ENCODE peak calls at places on chromosome 6, in six cellular contexts. K is heart right ventricle, F is IMR-90, N is tibial nerve, B is pancreas, L is breast epithelium. Q is an unnamed sample. For H3K4me1, the result is how much of the 10 kb centered on the place peaks cover.

GRCh38 chr6:12415980-12416598 is 125.9 kb downstream of the EDN1 start:
- DNase-seq in K (no peak), F (no peak), N (no peak), B (no peak), L (no peak), Q (no peak)

GRCh38 chr6:35876902-35877301 is 44.0 kb downstream of the SRPK1 start:
- DNase-seq in K (no peak), F (no peak), N (no peak), B (no peak), L (no peak), Q (no peak)

GRCh38 chr6:117280922-117281321 is 15.6 kb downstream of the VGLL2 start:
- DNase-seq in K (no peak), F (no peak), N (no peak), B (no peak), L (no peak), Q (peak)

GRCh38 chr6:21049572-21049971 is 515.3 kb downstream of the CDKAL1 start:
- DNase-seq in K (no peak), F (peak), N (no peak), B (no peak), L (no peak), Q (no peak)

GRCh38 chr6:118565317-118565960 is 17.3 kb downstream of the PLN start:
- DNase-seq in K (no peak), F (peak), N (no peak), B (no peak), L (no peak), Q (no peak)

GRCh38 chr6:106702046-106702445 is 72.7 kb downstream of the QRSL1 start:
- DNase-seq in K (no peak), F (no peak), N (no peak), B (no peak), L (no peak), Q (no peak)

GRCh38 chr6:168678177-168678576 is 237.2 kb downstream of the SMOC2 start:
- DNase-seq in K (no peak), F (no peak), N (no peak), B (no peak), L (no peak), Q (no peak)

GRCh38 chr6:136315594-136315993 is 25.9 kb upstream of the BCLAF1 start:
- DNase-seq in K (no peak), F (no peak), N (no peak), B (no peak), L (no peak), Q (no peak)

GRCh38 chr6:166307082-166307980 is 861 bp downstream of the PRR18 start:
- DNase-seq in K (no peak), F (no peak), N (no peak), B (no peak), L (no peak), Q (peak)

GRCh38 chr6:112477125-112477524 is 130.0 kb downstream of the RFPL4B start:
- DNase-seq in K (no peak), F (no peak), N (no peak), B (no peak), L (no peak), Q (no peak)

GRCh38 chr6:123276439-123277045 is 280.5 kb downstream of the CLVS2 start:
- DNase-seq in K (no peak), F (no peak), N (no peak), B (no peak), L (no peak), Q (no peak)

GRCh38 chr6:133811557-133811956 is 77.4 kb upstream of the TCF21 start:
- DNase-seq in K (no peak), F (no peak), N (no peak), B (no peak), L (no peak), Q (no peak)

GRCh38 chr6:130670142-130670541 is 157.1 kb upstream of the SMLR1 start:
- DNase-seq in K (no peak), F (no peak), N (no peak), B (no peak), L (no peak), Q (no peak)

GRCh38 chr6:107624541-107624940 is 134.6 kb downstream of the SOBP start:
- DNase-seq in K (no peak), F (peak), N (no peak), B (no peak), L (no peak), Q (no peak)

GRCh38 chr6:82589509-82590206 is 226.0 kb downstream of the TPBG start:
- DNase-seq in K (no peak), F (peak), N (no peak), B (no peak), L (no peak), Q (no peak)

GRCh38 chr6:128822271-128822670 is 60.7 kb upstream of the LAMA2 start:
- DNase-seq in K (peak), F (peak), N (no peak), B (no peak), L (no peak), Q (peak)

GRCh38 chr6:90343581-90343980 is 46.9 kb upstream of the BACH2 start:
- DNase-seq in K (no peak), F (peak), N (no peak), B (no peak), L (no peak), Q (no peak)

GRCh38 chr6:95133578-95133977 is 443.8 kb upstream of the MANEA start:
- DNase-seq in K (no peak), F (peak), N (no peak), B (no peak), L (no peak), Q (no peak)

GRCh38 chr6:114344971-114345274 is 2.1 kb upstream of the HS3ST5 start:
- DNase-seq in K (no peak), F (no peak), N (no peak), B (no peak), L (no peak), Q (no peak)

GRCh38 chr6:30169658-30170614 is 6.6 kb downstream of the TRIM15 start:
- DNase-seq in K (no peak), F (peak), N (no peak), B (no peak), L (no peak), Q (no peak)

GRCh38 chr6:35191899-35192298 is 21.9 kb upstream of the SCUBE3 start:
- DNase-seq in K (no peak), F (no peak), N (no peak), B (no peak), L (no peak), Q (no peak)

DNA sequence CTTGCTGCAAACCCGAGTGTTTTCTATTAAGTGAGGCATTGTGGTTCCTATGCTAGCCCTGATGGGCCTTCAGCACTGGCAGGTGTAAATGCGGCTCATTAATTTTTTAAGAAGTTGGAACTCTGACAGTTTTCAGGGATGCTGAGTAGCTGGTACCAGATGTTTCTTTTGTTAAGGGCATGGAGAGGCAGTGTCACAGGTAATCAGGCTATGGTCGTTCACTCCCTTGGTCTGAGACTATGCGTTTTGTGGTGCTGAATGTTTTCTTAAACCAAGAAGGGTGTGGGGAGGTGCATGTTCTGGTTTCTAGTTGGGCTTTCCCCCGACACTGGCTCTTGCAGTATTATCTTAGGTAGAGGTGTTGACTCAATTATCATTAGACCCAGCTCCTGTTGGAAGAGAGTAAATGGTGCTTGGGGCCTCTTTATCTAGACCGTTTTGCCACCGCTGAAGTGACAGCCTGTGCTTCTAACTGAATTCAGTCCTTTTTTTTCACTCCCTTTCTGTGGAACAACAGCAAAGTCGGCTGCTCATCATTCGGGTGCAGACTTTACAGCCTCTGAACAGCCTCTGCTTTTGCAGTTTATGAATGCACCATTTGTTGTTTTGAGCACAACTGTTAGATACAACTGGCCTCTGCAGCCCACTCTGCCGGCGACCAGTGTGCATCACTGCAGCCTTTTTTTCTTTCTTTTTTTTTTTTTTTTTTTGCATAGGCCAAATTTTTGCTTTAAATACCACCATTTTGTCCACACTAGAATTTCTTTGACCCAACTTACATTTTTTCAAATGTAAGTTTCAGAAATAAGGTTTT is 35.6 kb downstream of the RREB1 start:
- DNase-seq in K (no peak), F (no peak), N (no peak), B (peak), L (no peak), Q (no peak)
- H3K4me1 ChIP-seq in K (half or more), F (under half), N (under half), B (half or more), L (under half), Q (half or more)

DNA sequence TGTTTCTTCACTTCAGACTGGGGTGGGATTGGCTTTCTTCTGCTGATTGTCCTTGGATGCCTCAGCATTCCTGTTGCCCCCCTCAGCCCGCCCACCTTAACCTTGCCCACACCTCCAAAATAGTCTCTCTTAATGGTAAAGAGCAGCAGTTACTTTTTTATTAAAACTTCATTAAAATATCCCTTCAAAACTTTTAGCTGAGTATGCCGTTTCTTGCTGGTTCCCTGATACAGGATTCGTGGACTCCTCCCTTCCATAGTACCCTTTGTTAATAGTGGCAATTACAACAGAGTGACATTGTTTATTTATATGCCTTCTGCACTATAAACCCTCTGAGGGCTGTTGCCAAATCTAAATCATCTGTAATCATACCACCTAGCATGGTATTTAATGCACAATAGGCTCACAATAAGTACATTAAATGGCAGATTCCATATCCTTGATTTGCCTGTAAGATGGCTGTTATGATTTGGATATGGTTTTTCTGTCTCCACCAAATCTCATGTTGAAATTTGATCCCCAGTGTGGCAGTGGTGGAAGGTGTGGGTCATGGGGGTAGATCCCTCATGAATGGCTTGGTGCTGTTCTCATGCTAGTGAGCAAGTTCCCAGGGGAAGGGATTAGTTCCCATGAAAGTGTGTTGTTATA is 3.5 kb upstream of the MOCS1 start:
- DNase-seq in K (no peak), F (no peak), N (no peak), B (no peak), L (no peak), Q (no peak)
- H3K4me1 ChIP-seq in K (under half), F (under half), N (under half), B (under half), L (under half), Q (under half)

GRCh38 chr6:44219815-44220784 is 3.3 kb upstream of the SLC29A1 start:
- DNase-seq in K (no peak), F (no peak), N (no peak), B (no peak), L (no peak), Q (no peak)
- H3K4me1 ChIP-seq in K (half or more), F (under half), N (under half), B (under half), L (under half), Q (half or more)

GRCh38 chr6:141829566-141829965 is 303.2 kb upstream of the GJE1 start:
- DNase-seq in K (no peak), F (no peak), N (no peak), B (no peak), L (no peak), Q (no peak)

GRCh38 chr6:141833001-141833655 is 299.6 kb upstream of the GJE1 start:
- DNase-seq in K (no peak), F (no peak), N (no peak), B (no peak), L (no peak), Q (no peak)

GRCh38 chr6:141829996-141830395 is 302.7 kb upstream of the GJE1 start:
- DNase-seq in K (no peak), F (no peak), N (no peak), B (no peak), L (no peak), Q (no peak)

DNA sequence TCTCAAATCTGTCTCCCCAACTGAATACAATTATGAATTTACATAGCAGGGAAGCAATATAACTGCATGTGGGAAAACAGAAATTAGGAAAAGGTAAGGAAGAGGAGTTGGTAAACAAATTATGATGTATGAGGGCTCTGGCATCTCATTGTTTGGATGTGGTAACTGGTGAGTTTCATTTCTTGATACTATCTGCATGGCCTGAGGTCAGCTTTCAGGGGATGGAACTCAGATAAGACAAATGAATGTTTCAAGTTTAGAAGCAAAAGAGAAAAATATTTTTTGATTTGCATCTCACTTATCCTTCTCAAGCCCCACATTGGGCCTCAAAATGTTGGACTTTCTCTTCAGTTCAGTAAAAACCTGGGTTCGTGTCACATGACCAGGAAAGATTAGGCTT is 302.2 kb upstream of the GJE1 start:
- DNase-seq in K (no peak), F (no peak), N (no peak), B (no peak), L (no peak), Q (no peak)
- H3K4me1 ChIP-seq in K (under half), F (under half), N (under half), B (under half), L (under half), Q (under half)

GRCh38 chr6:13604135-13604534 is 11.0 kb upstream of the NOL7 start:
- DNase-seq in K (no peak), F (no peak), N (no peak), B (no peak), L (no peak), Q (no peak)

GRCh38 chr6:13605634-13606033 is 9.5 kb upstream of the NOL7 start:
- DNase-seq in K (no peak), F (no peak), N (no peak), B (no peak), L (no peak), Q (no peak)

GRCh38 chr6:13600036-13600435 is 15.1 kb upstream of the NOL7 start:
- DNase-seq in K (no peak), F (no peak), N (no peak), B (no peak), L (no peak), Q (no peak)

GRCh38 chr6:13604546-13605416 is 10.4 kb upstream of the NOL7 start:
- DNase-seq in K (no peak), F (no peak), N (no peak), B (no peak), L (no peak), Q (no peak)
- H3K4me1 ChIP-seq in K (under half), F (under half), N (under half), B (under half), L (under half), Q (under half)

DNA sequence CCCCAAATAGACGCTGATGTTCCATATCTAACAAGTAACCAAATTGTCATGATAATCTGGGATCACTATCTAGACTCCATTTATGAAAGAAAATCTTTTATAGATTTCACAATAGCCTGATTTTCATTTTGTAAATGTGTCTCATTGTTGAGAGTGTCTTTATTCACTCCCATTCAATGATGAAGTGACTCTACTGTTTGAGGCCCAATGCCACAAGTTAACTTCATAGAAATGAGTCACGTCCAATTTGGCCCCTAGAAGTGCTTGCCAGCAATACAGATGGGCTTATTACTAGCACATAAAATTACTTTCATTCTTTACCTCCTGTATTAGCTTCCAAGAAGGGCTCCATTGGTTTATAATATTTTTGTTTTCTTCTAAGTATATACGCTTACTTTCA is 6.3 kb downstream of the IPCEF1 start:
- DNase-seq in K (no peak), F (peak), N (no peak), B (no peak), L (no peak), Q (no peak)
- H3K4me1 ChIP-seq in K (under half), F (under half), N (under half), B (under half), L (under half), Q (under half)

GRCh38 chr6:10793695-10794094 is 44.6 kb downstream of the MAK start:
- DNase-seq in K (no peak), F (no peak), N (no peak), B (no peak), L (no peak), Q (peak)

GRCh38 chr6:10792101-10792500 is 44.5 kb downstream of the TMEM14B start:
- DNase-seq in K (no peak), F (no peak), N (no peak), B (no peak), L (no peak), Q (no peak)

GRCh38 chr6:10794239-10794638 is 44.1 kb downstream of the MAK start:
- DNase-seq in K (no peak), F (no peak), N (no peak), B (no peak), L (no peak), Q (no peak)

GRCh38 chr6:10793035-10793434 is 45.3 kb downstream of the MAK start:
- DNase-seq in K (no peak), F (no peak), N (no peak), B (no peak), L (no peak), Q (no peak)

GRCh38 chr6:10791673-10792072 is 44.1 kb downstream of the TMEM14B start:
- DNase-seq in K (no peak), F (no peak), N (no peak), B (no peak), L (no peak), Q (no peak)
- H3K4me1 ChIP-seq in K (under half), F (under half), N (under half), B (under half), L (under half), Q (under half)

DNA sequence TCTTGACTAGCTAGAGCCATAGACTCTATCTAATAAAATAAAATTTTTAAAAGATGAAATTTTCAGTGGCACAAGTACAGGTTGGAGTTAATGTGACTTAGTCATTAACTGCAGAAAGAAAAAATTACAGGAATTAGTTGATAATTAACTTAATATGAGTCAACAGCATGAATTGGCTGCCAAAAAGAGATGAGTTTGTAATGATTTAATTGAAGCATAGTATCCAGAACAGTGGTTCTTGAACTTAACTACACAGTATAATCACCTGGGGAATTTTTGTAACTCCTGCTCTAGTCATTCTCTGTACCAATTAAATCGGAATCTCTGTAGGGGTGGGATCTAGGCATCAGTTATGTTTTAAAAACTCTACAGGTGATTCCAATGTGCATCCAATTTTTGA is 46.3 kb upstream of the HMGN3 start:
- DNase-seq in K (no peak), F (no peak), N (no peak), B (no peak), L (no peak), Q (no peak)
- H3K4me1 ChIP-seq in K (under half), F (under half), N (under half), B (under half), L (under half), Q (under half)

GRCh38 chr6:150269857-150270223 is 99.0 kb upstream of the IYD start:
- DNase-seq in K (no peak), F (peak), N (no peak), B (peak), L (no peak), Q (no peak)
- H3K4me1 ChIP-seq in K (under half), F (under half), N (under half), B (under half), L (under half), Q (under half)

GRCh38 chr6:88474720-88475119 is 308.6 kb upstream of the CNR1 start:
- DNase-seq in K (no peak), F (no peak), N (no peak), B (no peak), L (no peak), Q (no peak)
- H3K4me1 ChIP-seq in K (under half), F (under half), N (under half), B (under half), L (under half), Q (under half)